ENCODE peak calls at places on chromosomes 16 and 17, in six cellular contexts. M, H, S, B, X and P are unnamed samples.

GRCh38 chr16:767743-768235 is 7.3 kb downstream of the MSLN start:
- DNase-seq in M (no peak), H (no peak), S (no peak), B (no peak), X (no peak), P (no peak)

GRCh38 chr17:61689610-61690180 is 98.7 kb upstream of the NACA2 start:
- DNase-seq in M (no peak), H (no peak), S (no peak), B (no peak), X (peak), P (no peak)

GRCh38 chr17:50271173-50271750 is 3.0 kb upstream of the TMEM92 start:
- DNase-seq in M (no peak), H (no peak), S (no peak), B (no peak), X (no peak), P (no peak)

GRCh38 chr17:2542456-2542855 is 30.8 kb upstream of the METTL16 start:
- DNase-seq in M (no peak), H (no peak), S (no peak), B (peak), X (peak), P (no peak)

GRCh38 chr16:68792465-68793324 is 50.6 kb upstream of the TANGO6 start:
- DNase-seq in M (peak), H (no peak), S (no peak), B (no peak), X (peak), P (no peak)

GRCh38 chr17:69457603-69458002 is 43.1 kb downstream of the MAP2K6 start:
- DNase-seq in M (no peak), H (no peak), S (no peak), B (peak), X (no peak), P (no peak)

GRCh38 chr17:12415031-12415430 is 250.7 kb upstream of the MYOCD start:
- DNase-seq in M (peak), H (no peak), S (peak), B (no peak), X (peak), P (no peak)

GRCh38 chr17:48472485-48473281 is 42.7 kb upstream of the SKAP1 start:
- DNase-seq in M (no peak), H (no peak), S (peak), B (peak), X (peak), P (no peak)

GRCh38 chr16:58218786-58219185 is 20.9 kb upstream of the CSNK2A2 start:
- DNase-seq in M (no peak), H (no peak), S (no peak), B (no peak), X (no peak), P (no peak)

GRCh38 chr17:34300652-34301390 is 15.3 kb downstream of the CCL11 start:
- DNase-seq in M (no peak), H (no peak), S (peak), B (peak), X (peak), P (no peak)

GRCh38 chr17:71828182-71828596 is 292.6 kb upstream of the SOX9 start:
- DNase-seq in M (no peak), H (no peak), S (peak), B (no peak), X (no peak), P (no peak)

GRCh38 chr16:25264599-25264998 is 7.0 kb upstream of the ZKSCAN2 start:
- DNase-seq in M (no peak), H (peak), S (no peak), B (no peak), X (peak), P (no peak)

GRCh38 chr16:84357191-84357651 is 11.1 kb upstream of the ATP2C2 start:
- DNase-seq in M (no peak), H (no peak), S (peak), B (no peak), X (peak), P (no peak)

GRCh38 chr17:19551148-19551547 is 17.5 kb downstream of the SLC47A1 start:
- DNase-seq in M (no peak), H (no peak), S (no peak), B (no peak), X (no peak), P (no peak)

GRCh38 chr17:8922451-8922850 is 43.1 kb downstream of the PIK3R5 start:
- DNase-seq in M (no peak), H (no peak), S (no peak), B (no peak), X (peak), P (peak)

GRCh38 chr17:32660496-32660895 is 173.7 kb downstream of the CDK5R1 start:
- DNase-seq in M (no peak), H (no peak), S (no peak), B (no peak), X (no peak), P (no peak)